ENCODE peak calls at places on chromosomes 4 and X, in five cellular contexts. H is testis, W is A549, E is heart left ventricle, M is tibial nerve. O is an unnamed sample.

GRCh38 chr4:69874507-69874906 is 14.6 kb upstream of the SULT1E1 start:
- DNase-seq in H (no peak), M (no peak), E (no peak), W (no peak), O (no peak)

GRCh38 chrX:19017271-19017670 is 33.4 kb upstream of the PHKA2 start:
- DNase-seq in M (no peak), W (peak), H (peak), E (no peak), O (peak)

GRCh38 chr4:23097251-23097650 is 404.5 kb downstream of the GBA3 start:
- DNase-seq in E (no peak), W (peak), H (no peak), M (no peak), O (no peak)

GRCh38 chr4:37446016-37446415 is 201.5 kb downstream of the NWD2 start:
- DNase-seq in E (no peak), M (no peak), H (no peak), W (no peak), O (no peak)

GRCh38 chr4:100286601-100287000 is 96.3 kb upstream of the DDIT4L start:
- DNase-seq in W (no peak), H (no peak), M (no peak), E (no peak), O (no peak)

GRCh38 chr4:176988226-176988625 is 195.5 kb upstream of the VEGFC start:
- DNase-seq in H (no peak), E (no peak), M (no peak), W (peak), O (no peak)

GRCh38 chr4:140135529-140136021 is 18.4 kb downstream of the MAML3 start:
- DNase-seq in W (peak), H (peak), M (peak), E (peak), O (no peak)

GRCh38 chrX:9786839-9787635 is 808 bp downstream of the SHROOM2 start:
- DNase-seq in E (no peak), H (peak), M (no peak), W (no peak), O (no peak)

GRCh38 chrX:43939187-43939926 is 33.8 kb downstream of the NDP start:
- DNase-seq in W (peak), M (no peak), H (no peak), E (no peak), O (no peak)

GRCh38 chr4:5500165-5500564 is 208.2 kb downstream of the EVC2 start:
- DNase-seq in E (no peak), M (no peak), H (no peak), W (peak), O (no peak)

GRCh38 chrX:1661922-1662221 is 47.0 kb downstream of the ASMT start:
- DNase-seq in M (no peak), W (no peak), E (no peak), H (no peak), O (no peak)
- TF ChIP-seq POLR2A in M (no peak), W (no peak), E (no peak), H (no peak), O (no peak)

GRCh38 chrX:11759172-11759460 is 1.1 kb downstream of the MSL3 start:
- DNase-seq in M (no peak), E (no peak), W (no peak), H (no peak), O (no peak)

GRCh38 chrX:11758400-11759171 is 549 bp downstream of the MSL3 start:
- DNase-seq in E (peak), H (peak), M (peak), W (peak), O (peak)

GRCh38 chrX:11757729-11758399 is at the start of gene MSL3:
- DNase-seq in H (peak), W (peak), E (peak), M (peak), O (peak)

GRCh38 chrX:11759461-11760311 is 1.6 kb downstream of the MSL3 start:
- DNase-seq in E (peak), W (peak), H (peak), M (peak), O (peak)

GRCh38 chrX:11760958-11761357 is 2.9 kb downstream of the MSL3 start:
- DNase-seq in H (no peak), W (no peak), M (no peak), E (no peak), O (no peak)
- TF ChIP-seq POLR2A in H (no peak), W (no peak), M (no peak), E (no peak), O (no peak)

GRCh38 chrX:119784747-119785446 is 6.5 kb downstream of the RPL39 start:
- DNase-seq in W (peak), H (peak), M (no peak), E (no peak), O (peak)
- TF ChIP-seq POLR2A in W (no peak), H (no peak), M (no peak), E (no peak), O (no peak)

GRCh38 chr4:98657531-98658286 is 702 bp downstream of the TSPAN5 start:
- DNase-seq in H (peak), M (no peak), E (peak), W (peak), O (peak)
- TF ChIP-seq POLR2A in H (no peak), M (no peak), E (no peak), W (no peak), O (no peak)

GRCh38 chr4:40473578-40474388 is 138.7 kb downstream of the CHRNA9 start:
- DNase-seq in E (no peak), M (no peak), H (no peak), W (peak), O (no peak)
- TF ChIP-seq POLR2A in E (no peak), M (no peak), H (no peak), W (no peak), O (no peak)

GRCh38 chrX:150548251-150548650 is 20.2 kb upstream of the MTM1 start:
- DNase-seq in E (no peak), H (no peak), W (no peak), M (no peak), O (no peak)

GRCh38 chrX:150548684-150549083 is 19.7 kb upstream of the MTM1 start:
- DNase-seq in M (no peak), W (no peak), E (no peak), H (no peak), O (no peak)

GRCh38 chrX:150544835-150545790 is 23.3 kb upstream of the MTM1 start:
- DNase-seq in H (peak), W (no peak), M (no peak), E (peak), O (no peak)

GRCh38 chrX:150546711-150547153 is 21.7 kb upstream of the MTM1 start:
- DNase-seq in E (peak), W (no peak), M (no peak), H (peak), O (no peak)

DNA sequence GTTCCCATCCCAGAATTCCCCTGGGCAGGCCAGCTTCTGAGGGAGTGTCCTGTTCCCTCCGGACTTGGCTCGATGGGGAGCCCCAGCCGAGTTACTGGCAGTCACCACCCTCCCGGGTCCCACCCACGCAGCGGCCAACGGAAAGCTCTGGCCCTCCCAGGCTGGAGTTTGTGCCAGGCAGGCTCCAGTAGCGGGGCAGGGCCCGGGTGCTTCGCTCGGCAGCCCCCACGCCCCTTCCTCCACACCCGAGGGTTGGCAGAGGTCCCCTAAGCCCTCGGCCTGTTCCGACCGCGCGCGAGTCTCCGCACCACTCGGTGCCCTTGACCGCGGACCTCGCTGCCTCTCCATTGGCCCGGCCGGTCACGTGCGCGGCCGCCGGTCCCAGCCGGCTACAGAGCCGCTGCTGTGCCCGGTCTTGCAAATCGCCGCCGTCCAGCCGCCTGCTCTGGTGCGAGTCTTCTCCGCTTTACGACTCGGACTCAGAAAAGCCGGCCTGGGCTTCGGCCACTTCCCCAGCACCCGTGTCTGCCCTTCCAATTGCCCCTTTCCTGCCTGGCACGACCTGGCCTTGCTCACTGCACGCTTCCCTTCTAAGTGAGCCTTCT is 20.8 kb upstream of the MTM1 start:
- DNase-seq in E (peak), M (peak), H (peak), W (peak), O (peak)
- TF ChIP-seq POLR2A in E (no peak), M (peak), H (no peak), W (peak), O (peak)

GRCh38 chr4:6773616-6774540 is 8.6 kb upstream of the KIAA0232 start:
- DNase-seq in M (no peak), W (no peak), H (no peak), E (no peak), O (no peak)
- TF ChIP-seq POLR2A in M (no peak), W (no peak), H (no peak), E (no peak), O (no peak)

GRCh38 chr4:76067652-76068286 is 6.7 kb upstream of the ART3 start:
- DNase-seq in M (peak), W (peak), H (peak), E (peak), O (peak)
- TF ChIP-seq POLR2A in M (no peak), W (no peak), H (no peak), E (no peak), O (no peak)

GRCh38 chr4:8439914-8440490 is 521 bp downstream of the ACOX3 start:
- DNase-seq in H (no peak), E (no peak), M (no peak), W (peak), O (peak)

GRCh38 chr4:8438743-8439142 is 1.8 kb downstream of the ACOX3 start:
- DNase-seq in W (no peak), E (no peak), H (peak), M (no peak), O (no peak)

GRCh38 chr4:8439168-8439567 is 1.4 kb downstream of the ACOX3 start:
- DNase-seq in M (no peak), H (peak), E (no peak), W (no peak), O (no peak)

GRCh38 chr4:8441499-8442091 is 1.0 kb downstream of the TRMT44 start:
- DNase-seq in E (no peak), M (no peak), W (no peak), H (no peak), O (peak)

DNA sequence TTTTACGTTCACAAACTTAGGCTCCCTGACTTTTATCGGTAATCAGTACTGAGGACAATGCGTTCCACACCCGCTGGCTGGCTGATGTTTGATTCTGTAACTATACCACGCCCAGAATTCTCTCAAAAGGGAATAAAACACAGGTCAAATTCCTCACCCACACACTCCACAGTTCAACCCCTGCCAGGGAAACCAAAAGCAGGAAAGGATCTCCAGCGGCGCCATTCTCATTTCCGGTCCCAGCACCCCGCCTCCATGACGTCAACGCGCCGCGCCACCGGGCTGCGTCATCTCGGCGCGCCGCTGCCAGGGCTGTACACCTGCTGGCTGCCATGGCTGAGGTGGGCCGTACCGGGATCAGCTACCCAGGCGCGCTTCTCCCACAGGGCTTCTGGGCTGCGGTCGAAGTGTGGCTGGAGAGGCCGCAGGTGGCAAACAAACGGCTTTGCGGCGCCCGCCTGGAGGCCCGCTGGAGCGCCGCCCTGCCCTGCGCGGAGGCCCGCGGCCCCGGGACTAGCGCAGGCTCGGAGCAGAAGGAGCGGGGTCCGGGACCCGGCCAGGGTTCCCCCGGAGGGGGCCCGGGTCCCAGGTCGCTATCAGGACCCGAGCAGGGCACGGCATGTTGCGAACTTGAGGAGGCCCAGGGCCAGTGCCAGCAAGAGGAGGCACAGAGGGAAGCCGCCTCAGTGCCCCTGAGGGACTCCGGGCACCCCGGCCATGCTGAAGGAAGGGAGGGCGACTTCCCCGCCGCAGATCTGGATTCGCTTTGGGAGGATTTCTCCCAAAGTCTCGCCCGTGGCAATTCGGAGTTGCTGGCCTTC is at the start of the genes ACOX3 and TRMT44:
- DNase-seq in H (peak), E (peak), M (peak), W (peak), O (peak)
- TF ChIP-seq POLR2A in H (no peak), E (no peak), M (peak), W (peak), O (peak)